ENCODE peak calls at places on chromosomes 2 and 18, in ten cellular contexts. C is skeletal muscle cell, V is HFFc6, N is activated T-cell treated with anti-CD3 and anti-CD28 coated beads for 1 hour, S is heart right ventricle, Q is IMR-90, J is hypothalamus, E is retina, X is putamen, U is AG10803. D is an unnamed sample.

GRCh38 chr2:231666171-231667095 is 41.9 kb upstream of the PTMA start:
- DNase-seq in C (peak), V (peak), N (no peak), S (peak), Q (peak), J (no peak), E (peak), X (peak), U (peak), D (peak)

GRCh38 chr18:46260016-46260878 is 156.1 kb downstream of the HAUS1 start:
- DNase-seq in C (peak), V (peak), N (no peak), S (no peak), Q (peak), J (no peak), E (no peak), X (no peak), U (peak), D (peak)

GRCh38 chr2:109129356-109129920 is 433 bp downstream of the SH3RF3 start:
- DNase-seq in C (no peak), V (no peak), N (peak), S (peak), Q (no peak), J (no peak), E (peak), X (no peak), U (peak), D (peak)

GRCh38 chr2:85154048-85154753 is 21.0 kb downstream of the TCF7L1 start:
- DNase-seq in C (no peak), V (no peak), N (no peak), S (no peak), Q (peak), J (no peak), E (no peak), X (no peak), U (no peak), D (peak)

GRCh38 chr2:54227798-54228197 is 28.2 kb downstream of the TSPYL6 start:
- DNase-seq in C (no peak), V (no peak), N (no peak), S (no peak), Q (no peak), J (no peak), E (no peak), X (no peak), U (no peak), D (no peak)

GRCh38 chr2:216083464-216084279 is 2.0 kb downstream of the TMEM169 start:
- DNase-seq in C (peak), V (no peak), N (no peak), S (no peak), Q (peak), J (no peak), E (peak), X (no peak), U (peak), D (no peak)

GRCh38 chr2:4354678-4355077 is 651.3 kb downstream of the DCDC2C start:
- DNase-seq in C (no peak), V (no peak), N (no peak), S (no peak), Q (no peak), J (no peak), E (no peak), X (no peak), U (no peak), D (no peak)

GRCh38 chr2:237798236-237799059 is at the start of gene RBM44:
- DNase-seq in C (no peak), V (no peak), N (no peak), S (no peak), Q (no peak), J (no peak), E (no peak), X (no peak), U (no peak), D (no peak)

GRCh38 chr18:74654637-74655036 is 57.0 kb downstream of the ZNF407 start:
- DNase-seq in C (no peak), V (peak), N (no peak), S (no peak), Q (peak), J (no peak), E (no peak), X (no peak), U (peak), D (peak)

GRCh38 chr2:169073972-169074751 is 4.8 kb downstream of the DHRS9 start:
- DNase-seq in C (no peak), V (no peak), N (no peak), S (no peak), Q (no peak), J (no peak), E (peak), X (no peak), U (no peak), D (no peak)

GRCh38 chr2:169260846-169261245 is 101.5 kb downstream of the LRP2 start:
- DNase-seq in C (no peak), V (no peak), N (no peak), S (no peak), Q (no peak), J (no peak), E (no peak), X (no peak), U (no peak), D (no peak)

GRCh38 chr2:192153561-192153960 is 41.2 kb downstream of the TMEFF2 start:
- DNase-seq in C (no peak), V (no peak), N (no peak), S (no peak), Q (no peak), J (no peak), E (no peak), X (no peak), U (no peak), D (no peak)

GRCh38 chr2:200081221-200081620 is 125.8 kb downstream of the MAIP1 start:
- DNase-seq in C (no peak), V (no peak), N (no peak), S (no peak), Q (no peak), J (no peak), E (peak), X (no peak), U (no peak), D (no peak)

GRCh38 chr2:195479407-195479806 is 177.6 kb upstream of the SLC39A10 start:
- DNase-seq in C (no peak), V (no peak), N (no peak), S (no peak), Q (no peak), J (no peak), E (no peak), X (no peak), U (no peak), D (no peak)

GRCh38 chr2:11543337-11544216 is 9.7 kb downstream of the GREB1 start:
- DNase-seq in C (no peak), V (no peak), N (no peak), S (no peak), Q (no peak), J (no peak), E (no peak), X (no peak), U (no peak), D (no peak)